ENCODE peak calls at places on chromosomes 5 and 9, in eight cellular contexts. A is NCI-H774; O is brain microvascular endothelial cell; X is EH; H is skeletal muscle cell; W is stimulated activated CD8-positive, alpha-beta memory T cell treated with anti-CD3 and anti-CD28 coated beads, Interleukin-2, amount 100 ng/mL, for 48 hours; U is foreskin keratinocyte; E is T-helper 9 cell. Y is an unnamed sample.

GRCh38 chr5:92703991-92704390 is 877.0 kb downstream of the NR2F1-AS1 start:
- DNase-seq in A (no peak), O (no peak), X (peak), H (no peak), W (no peak), U (no peak), E (no peak), Y (no peak)

GRCh38 chr9:114124666-114125580 is 25.8 kb upstream of the KIF12 start:
- DNase-seq in A (no peak), O (no peak), X (no peak), H (no peak), W (no peak), U (no peak), E (no peak), Y (no peak)

GRCh38 chr9:76127637-76128036 is 237.2 kb downstream of the PCSK5 start:
- DNase-seq in A (no peak), O (no peak), X (no peak), H (no peak), W (no peak), U (no peak), E (no peak), Y (no peak)

GRCh38 chr9:131096490-131097258 is at the start of gene AIF1L:
- DNase-seq in A (no peak), O (no peak), X (peak), H (no peak), W (peak), U (no peak), E (no peak), Y (no peak)

GRCh38 chr5:111278824-111279504 is 54.8 kb downstream of the CAMK4 start:
- DNase-seq in A (no peak), O (peak), X (peak), H (no peak), W (peak), U (no peak), E (peak), Y (peak)

GRCh38 chr9:108511200-108511756 is 344.5 kb downstream of the ACTL7B start:
- DNase-seq in A (no peak), O (peak), X (peak), H (peak), W (no peak), U (peak), E (no peak), Y (no peak)

GRCh38 chr9:137828527-137829259 is 48.9 kb upstream of the CACNA1B start:
- DNase-seq in A (no peak), O (no peak), X (peak), H (no peak), W (no peak), U (no peak), E (no peak), Y (no peak)

GRCh38 chr5:8685704-8686103 is 816.8 kb downstream of the MTRR start:
- DNase-seq in A (peak), O (no peak), X (no peak), H (no peak), W (no peak), U (no peak), E (no peak), Y (no peak)

GRCh38 chr5:73812962-73813588 is 187.1 kb downstream of the ARHGEF28 start:
- DNase-seq in A (no peak), O (no peak), X (no peak), H (no peak), W (no peak), U (no peak), E (no peak), Y (no peak)

GRCh38 chr9:121503443-121503842 is 3.8 kb upstream of the GGTA1 start:
- DNase-seq in A (no peak), O (no peak), X (peak), H (no peak), W (no peak), U (no peak), E (no peak), Y (no peak)

GRCh38 chr5:127705120-127705892 is 2.1 kb downstream of the CCDC192 start:
- DNase-seq in A (peak), O (peak), X (peak), H (peak), W (no peak), U (peak), E (no peak), Y (peak)

GRCh38 chr9:131273146-131273545 is 3.2 kb downstream of the FAM78A start:
- DNase-seq in A (no peak), O (no peak), X (no peak), H (no peak), W (no peak), U (no peak), E (no peak), Y (no peak)

GRCh38 chr9:135501261-135502167 is 1.0 kb downstream of the MRPS2 start:
- DNase-seq in A (no peak), O (no peak), X (no peak), H (no peak), W (no peak), U (no peak), E (no peak), Y (no peak)

GRCh38 chr9:33489070-33489469 is 15.3 kb upstream of the NOL6 start:
- DNase-seq in A (no peak), O (no peak), X (peak), H (no peak), W (no peak), U (no peak), E (no peak), Y (no peak)

GRCh38 chr5:67636091-67636490 is 439.5 kb upstream of the CD180 start:
- DNase-seq in A (no peak), O (no peak), X (no peak), H (no peak), W (no peak), U (no peak), E (no peak), Y (no peak)

GRCh38 chr5:172833372-172833690 is 720 bp upstream of the ERGIC1 start:
- DNase-seq in A (no peak), O (no peak), X (no peak), H (no peak), W (no peak), U (no peak), E (no peak), Y (no peak)

GRCh38 chr5:123156577-123157296 is 67.7 kb downstream of the PRDM6 start:
- DNase-seq in A (no peak), O (peak), X (peak), H (peak), W (no peak), U (no peak), E (no peak), Y (no peak)

GRCh38 chr9:4146293-4146692 is 153.6 kb downstream of the GLIS3 start:
- DNase-seq in A (no peak), O (no peak), X (no peak), H (no peak), W (no peak), U (no peak), E (no peak), Y (no peak)

GRCh38 chr5:19795218-19795617 is 192.8 kb downstream of the CDH18 start:
- DNase-seq in A (no peak), O (no peak), X (peak), H (peak), W (no peak), U (no peak), E (no peak), Y (no peak)

GRCh38 chr9:69572611-69573010 is 99.6 kb downstream of the APBA1 start:
- DNase-seq in A (no peak), O (no peak), X (peak), H (no peak), W (no peak), U (no peak), E (no peak), Y (no peak)

GRCh38 chr5:14039576-14039975 is 95.1 kb upstream of the DNAH5 start:
- DNase-seq in A (no peak), O (peak), X (peak), H (no peak), W (no peak), U (peak), E (no peak), Y (no peak)

GRCh38 chr9:121742923-121743322 is 91.5 kb downstream of the DAB2IP start:
- DNase-seq in A (no peak), O (no peak), X (no peak), H (no peak), W (no peak), U (no peak), E (no peak), Y (no peak)

GRCh38 chr9:7216004-7216821 is 458.4 kb downstream of the KDM4C start:
- DNase-seq in A (no peak), O (peak), X (no peak), H (peak), W (peak), U (peak), E (no peak), Y (no peak)

GRCh38 chr9:129868033-129868395 is 32.8 kb downstream of the USP20 start:
- DNase-seq in A (no peak), O (no peak), X (no peak), H (no peak), W (no peak), U (no peak), E (no peak), Y (no peak)

GRCh38 chr5:132100672-132101261 is 27.2 kb downstream of the CSF2 start:
- DNase-seq in A (no peak), O (no peak), X (no peak), H (no peak), W (no peak), U (no peak), E (no peak), Y (no peak)

Y was measured in omental fat pad.